ENCODE peak calls at places on chromosome 13, in four cellular contexts. One of them, this sample, is unnamed.
A peak's percentile ranks its signal among the peaks of the same experiment; 100 is the strongest.

GRCh38 chr13:57716295-57716694 is 84.8 kb downstream of the PCDH17 start:
- DNase-seq in fibroblast of villous mesenchyme: no peak
- DNase-seq in Caco-2: peak; percentile 55
- DNase-seq in upper lobe of right lung: no peak
- DNase-seq in this sample: no peak

GRCh38 chr13:94323746-94324408 is 155.6 kb downstream of the DCT start:
- DNase-seq in upper lobe of right lung: no peak
- DNase-seq in fibroblast of villous mesenchyme: no peak
- DNase-seq in Caco-2: no peak
- DNase-seq in this sample: peak; percentile 47

GRCh38 chr13:30572859-30573275 is 44.9 kb upstream of the USPL1 start:
- DNase-seq in Caco-2: no peak
- DNase-seq in fibroblast of villous mesenchyme: peak; percentile 72
- DNase-seq in upper lobe of right lung: no peak
- DNase-seq in this sample: peak; percentile 17

GRCh38 chr13:80131204-80131603 is 209.7 kb downstream of the SPRY2 start:
- DNase-seq in Caco-2: peak; percentile 72
- DNase-seq in fibroblast of villous mesenchyme: peak; percentile 84
- DNase-seq in upper lobe of right lung: peak; percentile 90
- DNase-seq in this sample: no peak

GRCh38 chr13:42146359-42146758 is 97.9 kb downstream of the DGKH start:
- DNase-seq in fibroblast of villous mesenchyme: no peak
- DNase-seq in Caco-2: no peak
- DNase-seq in upper lobe of right lung: no peak
- DNase-seq in this sample: no peak

GRCh38 chr13:99370476-99371272 is 63.5 kb upstream of the GPR183 start:
- DNase-seq in Caco-2: no peak
- DNase-seq in fibroblast of villous mesenchyme: no peak
- DNase-seq in upper lobe of right lung: no peak
- DNase-seq in this sample: no peak

GRCh38 chr13:103097366-103097928 is 31.2 kb upstream of the SLC10A2 start:
- DNase-seq in fibroblast of villous mesenchyme: no peak
- DNase-seq in Caco-2: no peak
- DNase-seq in upper lobe of right lung: no peak
- DNase-seq in this sample: no peak

GRCh38 chr13:75703768-75704167 is 67.6 kb downstream of the LMO7 start:
- DNase-seq in fibroblast of villous mesenchyme: no peak
- DNase-seq in upper lobe of right lung: no peak
- DNase-seq in Caco-2: no peak
- DNase-seq in this sample: no peak

GRCh38 chr13:67588607-67589006 is 358.5 kb upstream of the PCDH9 start:
- DNase-seq in Caco-2: no peak
- DNase-seq in upper lobe of right lung: no peak
- DNase-seq in fibroblast of villous mesenchyme: no peak
- DNase-seq in this sample: no peak

GRCh38 chr13:113851480-113851803 is 12.4 kb downstream of the GAS6 start:
- DNase-seq in Caco-2: no peak
- DNase-seq in upper lobe of right lung: no peak
- DNase-seq in fibroblast of villous mesenchyme: no peak
- DNase-seq in this sample: no peak

GRCh38 chr13:71169125-71169524 is 697.9 kb downstream of the DACH1 start:
- DNase-seq in fibroblast of villous mesenchyme: no peak
- DNase-seq in Caco-2: no peak
- DNase-seq in upper lobe of right lung: no peak
- DNase-seq in this sample: no peak

GRCh38 chr13:35695411-35695810 is 218.9 kb upstream of the MAB21L1 start:
- DNase-seq in fibroblast of villous mesenchyme: no peak
- DNase-seq in Caco-2: no peak
- DNase-seq in upper lobe of right lung: no peak
- DNase-seq in this sample: no peak

GRCh38 chr13:33994198-33994597 is 176.2 kb downstream of the RFC3 start:
- DNase-seq in upper lobe of right lung: no peak
- DNase-seq in fibroblast of villous mesenchyme: no peak
- DNase-seq in Caco-2: no peak
- DNase-seq in this sample: no peak

GRCh38 chr13:104460553-104460952 is 1394.3 kb upstream of the SLC10A2 start:
- DNase-seq in upper lobe of right lung: no peak
- DNase-seq in Caco-2: no peak
- DNase-seq in fibroblast of villous mesenchyme: no peak
- DNase-seq in this sample: no peak

GRCh38 chr13:38667526-38668094 is 19.3 kb upstream of the FREM2 start:
- DNase-seq in Caco-2: no peak
- DNase-seq in upper lobe of right lung: no peak
- DNase-seq in fibroblast of villous mesenchyme: no peak
- DNase-seq in this sample: no peak

GRCh38 chr13:29548722-29549446 is 46.6 kb downstream of the SLC7A1 start:
- DNase-seq in fibroblast of villous mesenchyme: peak; percentile 41
- DNase-seq in Caco-2: no peak
- DNase-seq in upper lobe of right lung: no peak
- DNase-seq in this sample: no peak

GRCh38 chr13:48647625-48648024 is 6.1 kb upstream of the CYSLTR2 start:
- DNase-seq in fibroblast of villous mesenchyme: no peak
- DNase-seq in Caco-2: peak; percentile 49
- DNase-seq in upper lobe of right lung: no peak
- DNase-seq in this sample: no peak

GRCh38 chr13:30727491-30728350 is 7.6 kb upstream of the ALOX5AP start:
- DNase-seq in Caco-2: no peak
- DNase-seq in fibroblast of villous mesenchyme: no peak
- DNase-seq in upper lobe of right lung: no peak
- DNase-seq in this sample: no peak

GRCh38 chr13:60335531-60335930 is 61.5 kb upstream of the TDRD3 start:
- DNase-seq in fibroblast of villous mesenchyme: peak; percentile 16
- DNase-seq in Caco-2: no peak
- DNase-seq in upper lobe of right lung: no peak
- DNase-seq in this sample: no peak

GRCh38 chr13:41562541-41563178 is 105.3 kb downstream of the RGCC start:
- DNase-seq in Caco-2: no peak
- DNase-seq in fibroblast of villous mesenchyme: no peak
- DNase-seq in upper lobe of right lung: no peak
- DNase-seq in this sample: no peak

GRCh38 chr13:52644108-52644507 is 1.9 kb downstream of the HNRNPA1L2 start:
- DNase-seq in Caco-2: no peak
- DNase-seq in upper lobe of right lung: no peak
- DNase-seq in fibroblast of villous mesenchyme: no peak
- DNase-seq in this sample: no peak

GRCh38 chr13:51644649-51645048 is 60.4 kb downstream of the WDFY2 start:
- DNase-seq in Caco-2: no peak
- DNase-seq in upper lobe of right lung: no peak
- DNase-seq in fibroblast of villous mesenchyme: peak; percentile 17
- DNase-seq in this sample: no peak

GRCh38 chr13:107301724-107302374 is 733.9 kb upstream of the ARGLU1 start:
- DNase-seq in Caco-2: no peak
- DNase-seq in upper lobe of right lung: no peak
- DNase-seq in fibroblast of villous mesenchyme: peak; percentile 27
- DNase-seq in this sample: no peak

GRCh38 chr13:110683203-110683883 is 22.6 kb downstream of the CARS2 start:
- DNase-seq in Caco-2: peak; percentile 29
- DNase-seq in upper lobe of right lung: no peak
- DNase-seq in fibroblast of villous mesenchyme: peak; percentile 42
- DNase-seq in this sample: no peak

GRCh38 chr13:48624858-48625257 is 28.9 kb upstream of the CYSLTR2 start:
- DNase-seq in upper lobe of right lung: no peak
- DNase-seq in Caco-2: no peak
- DNase-seq in fibroblast of villous mesenchyme: peak; percentile 74
- DNase-seq in this sample: no peak

DNA sequence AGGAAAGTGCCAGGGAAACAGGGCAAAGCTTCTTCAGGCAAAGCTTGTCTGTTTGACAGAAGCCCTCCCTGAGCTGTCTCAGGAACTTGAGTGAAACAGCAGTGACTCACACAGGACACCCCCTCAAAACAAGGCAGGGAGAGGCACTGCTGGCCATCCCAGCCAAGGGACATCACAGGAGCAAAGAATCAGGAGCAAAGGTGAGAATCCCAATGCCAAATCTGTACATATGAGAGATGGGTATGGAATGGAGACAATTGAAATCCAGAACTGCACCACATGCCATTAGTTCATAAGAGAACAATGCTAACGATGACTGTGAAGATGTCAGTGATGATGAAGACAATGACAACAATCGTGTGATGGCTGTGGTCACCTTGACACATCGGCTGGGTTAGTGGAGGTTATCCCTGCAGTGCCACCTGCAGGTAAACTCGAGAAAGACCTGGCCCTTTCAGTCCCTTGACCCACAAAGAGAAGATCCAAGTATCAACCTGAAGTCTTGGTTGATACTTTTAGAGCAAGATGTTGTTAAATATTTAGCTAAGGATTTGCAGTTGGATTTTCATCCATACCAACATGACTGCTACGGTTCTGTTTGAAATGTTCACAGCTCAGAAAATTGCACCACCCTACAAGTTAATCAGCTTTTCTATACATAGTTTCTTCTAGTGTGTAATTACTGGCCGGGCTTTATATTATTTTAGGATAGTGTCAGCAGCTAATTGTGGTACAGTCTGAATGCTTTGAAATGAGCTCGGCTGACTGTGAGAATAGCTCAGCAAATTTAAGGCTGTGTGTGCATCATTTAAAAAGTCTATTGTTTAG is 42.0 kb upstream of the IPO5 start:
- DNase-seq in fibroblast of villous mesenchyme: no peak
- DNase-seq in upper lobe of right lung: no peak
- DNase-seq in Caco-2: peak; percentile 40
- DNase-seq in this sample: peak; percentile 47
- TF ChIP-seq CTCF in fibroblast of villous mesenchyme: peak; percentile 50
- TF ChIP-seq CTCF in upper lobe of right lung: peak; percentile 28
- TF ChIP-seq CTCF in Caco-2: peak; percentile 54
- TF ChIP-seq CTCF in this sample: peak; percentile 36

GRCh38 chr13:23567792-23568480 is 2.3 kb upstream of the TNFRSF19 start:
- DNase-seq in Caco-2: peak; percentile 37
- DNase-seq in fibroblast of villous mesenchyme: no peak
- DNase-seq in upper lobe of right lung: no peak
- DNase-seq in this sample: no peak
- TF ChIP-seq CTCF in Caco-2: peak; percentile 15
- TF ChIP-seq CTCF in fibroblast of villous mesenchyme: no peak
- TF ChIP-seq CTCF in upper lobe of right lung: no peak
- TF ChIP-seq CTCF in this sample: no peak

GRCh38 chr13:100542546-100543156 is 45.9 kb downstream of the GGACT start:
- DNase-seq in fibroblast of villous mesenchyme: peak; percentile 60
- DNase-seq in Caco-2: no peak
- DNase-seq in upper lobe of right lung: no peak
- DNase-seq in this sample: peak; percentile 15
- TF ChIP-seq CTCF in fibroblast of villous mesenchyme: peak; percentile 63
- TF ChIP-seq CTCF in Caco-2: peak; percentile 45
- TF ChIP-seq CTCF in upper lobe of right lung: peak; percentile 49
- TF ChIP-seq CTCF in this sample: peak; percentile 56

GRCh38 chr13:44389003-44389666 is 15.5 kb downstream of the SERP2 start:
- DNase-seq in fibroblast of villous mesenchyme: no peak
- DNase-seq in Caco-2: no peak
- DNase-seq in upper lobe of right lung: no peak
- DNase-seq in this sample: no peak
- TF ChIP-seq CTCF in fibroblast of villous mesenchyme: no peak
- TF ChIP-seq CTCF in Caco-2: no peak
- TF ChIP-seq CTCF in upper lobe of right lung: no peak
- TF ChIP-seq CTCF in this sample: no peak

DNA sequence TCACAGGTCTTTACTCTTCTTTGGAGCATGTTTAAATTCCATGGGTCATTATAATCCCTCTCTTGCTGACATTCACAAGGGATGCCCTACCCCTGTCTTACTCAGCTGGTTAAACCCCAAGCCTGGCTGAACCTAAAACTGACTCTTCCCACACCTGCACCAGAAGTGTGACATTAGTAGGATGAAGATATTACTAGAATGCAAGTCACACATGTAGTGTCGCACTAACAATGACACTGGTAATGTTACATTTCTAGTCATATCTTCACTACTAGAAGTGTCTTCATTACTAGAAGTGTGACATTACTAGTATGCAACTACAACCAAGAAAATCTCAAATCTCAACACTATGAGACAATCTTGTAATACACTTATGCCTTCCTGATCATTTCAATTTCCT is 14.2 kb downstream of the ZAR1L start:
- DNase-seq in fibroblast of villous mesenchyme: no peak
- DNase-seq in upper lobe of right lung: no peak
- DNase-seq in Caco-2: no peak
- DNase-seq in this sample: no peak
- TF ChIP-seq CTCF in fibroblast of villous mesenchyme: no peak
- TF ChIP-seq CTCF in upper lobe of right lung: no peak
- TF ChIP-seq CTCF in Caco-2: no peak
- TF ChIP-seq CTCF in this sample: no peak

DNA sequence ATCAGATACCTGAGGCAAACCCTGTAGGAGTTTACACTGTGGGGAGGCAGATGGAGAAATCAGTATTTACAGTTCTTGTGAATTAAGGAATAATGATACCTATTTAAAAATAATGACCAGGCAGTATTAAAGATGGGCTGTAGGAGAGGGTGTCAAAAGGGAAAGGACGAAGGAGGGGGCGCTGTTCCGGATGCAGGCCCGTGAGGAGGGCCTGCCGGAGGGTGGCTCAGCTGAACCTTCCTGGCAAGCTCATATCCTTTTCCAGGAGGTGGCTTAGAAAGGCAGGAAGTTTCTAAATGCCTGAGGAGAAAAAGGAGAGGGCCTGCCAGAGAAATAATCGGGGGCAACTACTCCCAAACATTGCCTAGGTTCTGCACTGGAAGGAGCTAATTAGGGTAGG is 46.6 kb downstream of the MBNL2 start:
- DNase-seq in upper lobe of right lung: no peak
- DNase-seq in Caco-2: no peak
- DNase-seq in fibroblast of villous mesenchyme: no peak
- DNase-seq in this sample: no peak
- TF ChIP-seq CTCF in upper lobe of right lung: no peak
- TF ChIP-seq CTCF in Caco-2: no peak
- TF ChIP-seq CTCF in fibroblast of villous mesenchyme: peak; percentile 25
- TF ChIP-seq CTCF in this sample: no peak

GRCh38 chr13:108987945-108988344 is 358.5 kb downstream of the MYO16 start:
- DNase-seq in upper lobe of right lung: no peak
- DNase-seq in Caco-2: no peak
- DNase-seq in fibroblast of villous mesenchyme: no peak
- DNase-seq in this sample: no peak
- TF ChIP-seq CTCF in upper lobe of right lung: no peak
- TF ChIP-seq CTCF in Caco-2: no peak
- TF ChIP-seq CTCF in fibroblast of villous mesenchyme: no peak
- TF ChIP-seq CTCF in this sample: no peak